ENCODE peak calls at places on chromosomes 1 and 21, in seven cellular contexts. S is C1 segment of cervical spinal cord, N is GF-D8, C is Peyer's patch, B is keratinocyte, M is BJ, K is fibroblast of mammary gland. D is an unnamed sample.

GRCh38 chr1:225737179-225737578 is 40.4 kb upstream of the SRP9 start:
- DNase-seq in S (no peak), N (no peak), C (no peak), B (no peak), M (no peak), K (no peak), D (no peak)

GRCh38 chr1:61013189-61013952 is 69.0 kb upstream of the NFIA start:
- DNase-seq in S (no peak), N (no peak), C (no peak), B (no peak), M (no peak), K (no peak), D (no peak)

GRCh38 chr1:231091853-231092301 is 51.8 kb upstream of the FAM89A start:
- DNase-seq in S (no peak), N (no peak), C (no peak), B (no peak), M (no peak), K (peak; percentile 27), D (no peak)

GRCh38 chr1:150293433-150294253 is at the start of gene MRPS21:
- DNase-seq in S (peak; percentile 80), N (peak; percentile 84), C (peak; percentile 87), B (no peak), M (no peak), K (peak; percentile 88), D (no peak)

GRCh38 chr1:18875107-18875795 is 15.8 kb upstream of the TAS1R2 start:
- DNase-seq in S (peak; percentile 33), N (no peak), C (peak; percentile 64), B (peak; percentile 36), M (peak; percentile 21), K (peak; percentile 85), D (peak; percentile 36)

GRCh38 chr1:2526824-2527552 is 592 bp upstream of the PANK4 start:
- DNase-seq in S (peak; percentile 61), N (no peak), C (no peak), B (no peak), M (no peak), K (peak; percentile 68), D (peak; percentile 63)

GRCh38 chr1:205920159-205920558 is 23.1 kb downstream of the SLC26A9 start:
- DNase-seq in S (no peak), N (no peak), C (no peak), B (no peak), M (no peak), K (peak; percentile 88), D (no peak)

GRCh38 chr1:64922336-64922735 is 44.0 kb downstream of the JAK1 start:
- DNase-seq in S (no peak), N (no peak), C (no peak), B (no peak), M (no peak), K (no peak), D (no peak)

GRCh38 chr21:38796426-38796825 is 9.3 kb upstream of the ETS2 start:
- DNase-seq in S (no peak), N (no peak), C (no peak), B (no peak), M (no peak), K (peak; percentile 47), D (no peak)

GRCh38 chr1:157001304-157001703 is 44.2 kb downstream of the ARHGEF11 start:
- DNase-seq in S (no peak), N (no peak), C (no peak), B (peak; percentile 19), M (no peak), K (peak; percentile 40), D (no peak)

GRCh38 chr1:229094476-229095311 is 176.2 kb upstream of the RAB4A start:
- DNase-seq in S (no peak), N (no peak), C (no peak), B (no peak), M (peak; percentile 90), K (peak; percentile 53), D (no peak)

GRCh38 chr1:214213136-214213535 is 67.8 kb upstream of the SMYD2 start:
- DNase-seq in S (no peak), N (no peak), C (no peak), B (peak; percentile 87), M (no peak), K (peak; percentile 52), D (peak; percentile 85)

D was measured in epithelial cell of prostate.